ENCODE peak calls at places on chromosomes 1 and 21, in five cellular contexts. U is foreskin fibroblast, X is astrocyte of the spinal cord, D is Caco-2, B is heart right ventricle. E is an unnamed sample.

GRCh38 chr1:226735576-226735975 is 3.5 kb downstream of the ITPKB start:
- DNase-seq in D (no peak), U (no peak), B (no peak), X (no peak), E (no peak)

GRCh38 chr1:212520299-212520698 is 87.6 kb downstream of the NENF start:
- DNase-seq in U (no peak), D (no peak), X (no peak), B (no peak), E (no peak)

GRCh38 chr1:235045921-235046601 is 82.6 kb downstream of the TOMM20 start:
- DNase-seq in X (no peak), B (no peak), D (no peak), U (no peak), E (no peak)

GRCh38 chr1:200909757-200910239 is 15.1 kb downstream of the INAVA start:
- DNase-seq in D (no peak), X (no peak), B (no peak), U (no peak), E (no peak)

GRCh38 chr1:46522184-46522968 is 29.1 kb downstream of the KNCN start:
- DNase-seq in X (peak), U (peak), B (no peak), D (no peak), E (no peak)

GRCh38 chr1:118989006-118989736 is 1.0 kb upstream of the TBX15 start:
- DNase-seq in X (peak), B (no peak), U (no peak), D (no peak), E (no peak)

GRCh38 chr1:197786280-197786679 is 11.0 kb upstream of the DENND1B start:
- DNase-seq in U (no peak), D (no peak), X (no peak), B (no peak), E (no peak)

GRCh38 chr21:22115746-22116145 is 1117.5 kb downstream of the NCAM2 start:
- DNase-seq in B (no peak), D (no peak), X (no peak), U (no peak), E (no peak)

GRCh38 chr1:20322081-20322824 is 31.6 kb downstream of the VWA5B1 start:
- DNase-seq in D (no peak), X (no peak), U (peak), B (no peak), E (no peak)

GRCh38 chr1:53544731-53545515 is 85.7 kb downstream of the DMRTB1 start:
- DNase-seq in U (no peak), D (no peak), B (no peak), X (no peak), E (no peak)

GRCh38 chr1:23118957-23119792 is 49.5 kb downstream of the LUZP1 start:
- DNase-seq in X (peak), B (no peak), D (no peak), U (no peak), E (peak)

GRCh38 chr1:89089962-89090361 is 25.0 kb upstream of the GBP1 start:
- DNase-seq in D (no peak), X (no peak), B (no peak), U (no peak), E (no peak)

GRCh38 chr1:89087241-89087640 is 22.2 kb upstream of the GBP1 start:
- DNase-seq in D (no peak), B (no peak), U (peak), X (no peak), E (no peak)

GRCh38 chr1:89081005-89081404 is 16.0 kb upstream of the GBP1 start:
- DNase-seq in U (no peak), X (no peak), D (no peak), B (no peak), E (no peak)

GRCh38 chr1:89088597-89088996 is 23.6 kb upstream of the GBP1 start:
- DNase-seq in B (no peak), D (no peak), U (no peak), X (no peak), E (no peak)

DNA sequence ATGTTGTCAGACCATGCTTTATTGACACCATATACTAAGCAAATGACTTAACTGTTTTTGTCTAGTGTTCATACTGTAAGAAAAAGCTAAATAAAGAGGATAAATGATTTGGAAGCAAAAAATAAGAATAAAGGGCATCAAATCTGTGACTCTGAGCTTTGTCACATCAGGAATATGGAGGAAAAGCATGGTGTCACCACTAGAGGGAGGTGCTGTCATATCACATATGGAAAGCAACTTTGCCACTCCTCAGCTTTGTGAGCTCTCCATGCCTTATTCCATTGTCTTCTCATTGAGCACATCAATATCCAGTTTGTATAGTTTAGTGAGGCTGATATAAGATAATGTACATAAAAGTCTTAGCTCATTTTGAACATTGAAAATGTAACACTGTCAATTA is 20.8 kb upstream of the GBP1 start:
- DNase-seq in X (peak), U (peak), B (peak), D (peak), E (no peak)
- TF ChIP-seq CTCF in X (peak), U (peak), B (peak), D (peak), E (peak)

GRCh38 chr1:165631403-165632151 is 543 bp downstream of the MGST3 start:
- DNase-seq in U (peak), X (peak), D (peak), B (peak), E (peak)
- TF ChIP-seq CTCF in U (no peak), X (peak), D (no peak), B (no peak), E (no peak)

DNA sequence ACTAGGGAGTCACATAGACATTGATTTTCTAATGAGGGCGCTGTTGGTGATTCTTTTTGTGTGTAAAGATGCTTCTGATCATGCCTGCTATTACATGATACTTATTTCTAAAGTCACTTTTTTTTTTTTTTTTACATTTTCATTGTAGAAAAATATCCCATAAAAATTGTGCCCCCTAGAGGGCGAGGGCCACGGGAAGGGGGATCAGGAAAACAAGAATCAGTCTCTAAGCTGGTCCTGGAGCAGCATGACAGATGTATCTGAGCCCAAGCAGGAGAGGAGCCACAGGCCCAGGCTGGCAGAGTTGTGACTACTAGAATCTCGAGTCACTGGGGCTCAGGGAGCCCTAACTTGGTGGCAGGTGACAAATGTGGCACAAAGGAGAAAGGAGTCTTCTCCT is 28.1 kb downstream of the ZSCAN20 start:
- DNase-seq in B (no peak), U (peak), D (no peak), X (no peak), E (no peak)
- TF ChIP-seq CTCF in B (no peak), U (no peak), D (no peak), X (peak), E (no peak)

DNA sequence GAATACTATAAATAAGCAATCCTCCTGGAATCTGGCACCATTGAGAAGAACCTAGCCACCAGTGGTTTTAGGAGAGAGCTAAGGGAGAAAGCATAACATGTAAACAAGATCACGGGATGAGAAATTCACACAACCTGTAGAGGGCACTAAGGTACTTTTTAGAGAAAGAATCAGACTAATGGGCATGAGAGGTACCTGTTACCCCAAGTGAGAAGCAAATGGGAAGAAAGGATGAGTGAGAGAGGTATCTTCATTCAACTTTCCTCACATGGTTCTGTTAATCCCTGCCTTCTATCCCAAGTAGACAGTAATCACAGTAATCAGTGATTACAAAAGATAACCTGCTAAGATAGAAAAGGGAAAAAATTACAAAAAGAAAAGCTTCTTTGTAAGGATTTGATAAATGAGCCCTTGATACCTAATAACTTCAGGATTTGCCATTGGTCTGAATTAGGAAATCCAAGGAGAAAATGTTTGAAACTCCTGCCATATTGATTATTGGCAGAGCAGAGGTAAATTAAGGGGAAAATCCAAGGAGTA is 251.1 kb upstream of the ADGRL2 start:
- DNase-seq in U (peak), X (peak), D (peak), B (no peak), E (no peak)
- TF ChIP-seq CTCF in U (peak), X (peak), D (peak), B (peak), E (no peak)

DNA sequence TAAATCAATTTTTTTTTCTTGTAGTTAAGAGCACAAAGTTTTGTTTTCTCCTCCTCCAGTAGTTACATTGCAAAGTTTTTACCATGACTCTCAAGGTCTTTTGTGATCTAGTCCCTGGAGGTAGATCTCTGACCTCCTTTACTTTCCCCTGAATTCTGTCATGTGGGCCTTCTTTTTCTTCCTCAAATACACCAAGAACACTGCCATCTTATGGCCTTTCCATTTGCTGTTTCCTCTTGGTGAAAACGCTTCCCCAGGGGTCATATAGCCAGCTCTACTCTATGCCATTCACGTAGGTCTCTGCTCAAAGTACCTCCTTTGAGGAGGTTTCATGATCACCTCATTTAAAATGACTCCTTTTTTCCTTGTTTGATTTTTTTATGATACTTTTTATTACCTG is 2.7 kb downstream of the DDX20 start:
- DNase-seq in D (no peak), X (no peak), U (no peak), B (no peak), E (no peak)
- TF ChIP-seq CTCF in D (no peak), X (no peak), U (no peak), B (no peak), E (no peak)

GRCh38 chr21:14303731-14304488 is 79.0 kb downstream of the HSPA13 start:
- DNase-seq in D (no peak), U (no peak), X (no peak), B (no peak), E (no peak)

GRCh38 chr21:14308234-14308633 is 74.7 kb downstream of the HSPA13 start:
- DNase-seq in U (no peak), X (no peak), B (no peak), D (no peak), E (no peak)

DNA sequence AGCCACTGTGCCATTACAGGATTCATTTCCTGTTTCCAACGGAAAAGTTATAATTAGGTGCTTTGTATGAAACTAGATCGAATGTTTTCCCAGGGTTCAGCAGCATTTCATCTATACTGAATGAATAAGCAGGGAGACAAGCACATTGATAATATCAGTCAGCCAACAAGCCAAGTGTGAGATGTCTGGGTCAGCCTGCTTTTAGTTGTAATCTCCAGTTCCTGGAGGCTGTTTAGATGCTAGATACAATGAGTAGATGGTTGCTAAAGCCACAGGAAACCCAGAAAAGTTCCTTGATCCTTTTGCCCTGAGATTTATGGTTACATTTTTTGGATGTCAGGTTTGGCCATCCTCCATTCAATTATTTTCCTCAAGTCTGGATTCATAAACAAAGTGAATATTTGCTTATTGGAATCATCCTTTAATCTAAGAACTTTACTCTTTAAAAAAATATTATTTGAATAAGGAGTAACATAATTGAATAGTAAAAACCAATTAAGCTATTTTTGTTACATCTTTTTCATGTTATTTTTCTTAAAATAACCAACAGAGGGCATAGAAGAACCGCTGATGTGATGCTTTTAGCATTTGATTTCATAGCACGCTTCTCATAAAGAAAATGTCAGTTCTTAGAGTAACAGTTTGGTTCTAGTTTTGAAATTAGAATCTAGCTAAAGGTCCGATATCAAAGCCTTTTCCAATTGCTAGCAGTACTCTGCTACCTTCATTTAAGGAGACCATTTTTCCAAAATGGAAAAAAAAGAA is 76.6 kb downstream of the HSPA13 start:
- DNase-seq in D (no peak), X (no peak), U (peak), B (no peak), E (no peak)
- TF ChIP-seq CTCF in D (peak), X (no peak), U (peak), B (peak), E (no peak)

GRCh38 chr1:18920931-18921330 is 18.6 kb upstream of the ALDH4A1 start:
- DNase-seq in X (no peak), D (no peak), U (no peak), B (no peak), E (no peak)

GRCh38 chr1:18921506-18922251 is 19.3 kb upstream of the ALDH4A1 start:
- DNase-seq in D (no peak), U (no peak), B (peak), X (no peak), E (no peak)

GRCh38 chr1:18922848-18923475 is 20.6 kb upstream of the ALDH4A1 start:
- DNase-seq in U (no peak), D (no peak), X (no peak), B (no peak), E (no peak)

GRCh38 chr1:18923721-18924610 is 21.6 kb upstream of the ALDH4A1 start:
- DNase-seq in X (no peak), U (peak), B (peak), D (no peak), E (no peak)

DNA sequence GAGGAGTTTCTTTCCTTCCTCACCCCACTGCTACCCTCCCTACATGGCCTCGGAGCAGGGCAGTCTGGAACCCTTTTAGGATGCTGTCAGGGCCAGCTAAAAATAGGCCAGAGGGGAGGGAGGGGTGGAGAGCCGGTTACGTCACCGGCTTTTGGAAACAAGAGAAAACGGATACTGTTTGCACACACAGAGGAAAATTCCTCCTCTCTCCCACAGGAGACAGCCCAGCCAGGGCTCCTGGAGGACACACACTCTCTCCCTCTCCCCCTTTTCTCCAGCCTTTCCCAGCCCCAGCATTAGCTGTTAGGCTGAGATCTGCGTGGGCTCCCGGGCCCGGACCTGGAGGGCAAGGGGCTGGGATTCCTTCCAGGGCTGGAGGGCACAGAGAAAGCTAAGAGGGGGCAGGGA is 20.0 kb upstream of the ALDH4A1 start:
- DNase-seq in X (peak), U (peak), B (peak), D (peak), E (peak)
- TF ChIP-seq CTCF in X (peak), U (no peak), B (no peak), D (no peak), E (no peak)

GRCh38 chr1:102595106-102595505 is 513.2 kb downstream of the COL11A1 start:
- DNase-seq in X (no peak), B (no peak), D (no peak), U (no peak), E (no peak)

GRCh38 chr1:102588536-102588935 is 519.8 kb downstream of the COL11A1 start:
- DNase-seq in X (no peak), B (no peak), D (no peak), U (peak), E (no peak)

DNA sequence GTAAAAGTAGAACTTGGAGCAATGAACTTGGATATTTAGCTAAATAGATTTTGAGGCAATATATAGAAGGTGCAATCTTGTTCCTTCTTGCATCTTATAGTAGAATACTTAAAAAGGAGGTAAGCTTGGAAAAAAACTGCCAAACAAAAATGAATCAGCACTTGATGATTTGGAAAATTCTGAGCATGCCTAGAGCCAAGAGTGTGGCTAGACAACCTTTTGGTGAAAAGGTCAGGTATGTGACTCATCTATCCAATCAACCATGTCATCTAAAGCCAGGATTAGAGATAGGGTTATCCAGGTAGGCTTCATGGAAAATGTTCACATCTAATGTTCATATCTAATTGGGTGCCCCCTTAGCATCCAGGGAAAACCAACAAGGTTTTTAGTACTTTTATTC is 515.0 kb downstream of the COL11A1 start:
- DNase-seq in X (no peak), B (no peak), D (no peak), U (no peak), E (no peak)
- TF ChIP-seq CTCF in X (no peak), B (no peak), D (no peak), U (no peak), E (no peak)

DNA sequence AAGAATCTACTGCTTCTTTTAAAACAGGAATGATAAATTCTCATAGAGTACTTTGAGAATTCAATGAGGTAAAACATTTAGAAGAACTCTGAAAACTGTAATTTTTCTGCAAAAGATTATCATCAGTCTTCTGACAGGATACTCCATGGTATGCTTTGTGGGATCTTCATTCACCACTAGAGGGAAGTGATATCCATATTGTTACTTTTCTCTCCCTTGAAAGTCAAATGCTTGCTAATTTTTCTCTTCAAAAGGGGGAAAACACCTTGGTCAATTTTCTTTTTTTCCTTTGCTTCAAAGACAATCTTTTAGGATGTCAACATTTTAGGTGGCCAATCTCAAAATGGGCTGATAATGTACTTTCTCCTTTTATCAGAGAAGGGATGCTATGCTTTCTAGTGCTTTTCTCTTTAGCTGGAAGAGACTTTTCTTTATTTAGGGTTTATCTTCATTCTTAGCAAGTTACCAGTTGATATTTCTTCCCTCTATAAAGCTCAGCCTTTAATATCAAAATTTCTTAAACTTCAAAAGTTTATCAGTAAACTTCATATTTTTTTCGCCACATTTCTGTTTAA is 95.5 kb downstream of the NEGR1 start:
- DNase-seq in B (no peak), U (peak), D (no peak), X (peak), E (no peak)
- TF ChIP-seq CTCF in B (peak), U (peak), D (peak), X (peak), E (peak)

DNA sequence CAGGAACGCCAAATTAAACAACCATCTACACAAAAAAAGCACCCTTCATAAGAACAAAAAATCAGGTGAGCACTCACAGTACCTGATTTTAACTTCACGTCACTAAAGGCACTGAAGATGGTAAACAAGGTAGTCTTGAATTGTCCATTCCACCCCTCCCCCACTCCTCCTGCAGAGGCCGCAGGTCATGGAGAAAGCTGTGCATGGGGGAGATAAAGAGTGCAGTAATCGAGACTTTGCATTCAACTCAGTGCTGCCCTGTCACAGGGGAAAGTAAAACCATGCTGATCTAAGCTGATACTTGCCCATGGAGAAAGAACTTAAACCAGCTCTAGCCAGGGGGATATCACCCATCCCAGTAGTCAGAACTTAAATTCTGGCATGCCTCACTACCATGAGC is 61.4 kb upstream of the LRIF1 start:
- DNase-seq in U (no peak), X (no peak), D (no peak), B (no peak), E (no peak)
- TF ChIP-seq CTCF in U (no peak), X (no peak), D (no peak), B (no peak), E (no peak)

E was measured in coronary artery.